ENCODE peak calls at places on chromosome 7, in six cellular contexts. Y, Z, C, G, B and S are unnamed samples.

GRCh38 chr7:8149222-8149621 is 112.7 kb downstream of the ICA1 start:
- DNase-seq in B (no peak), C (no peak), Z (no peak), Y (no peak), G (no peak), S (no peak)

GRCh38 chr7:107179326-107180163 is 10.7 kb downstream of the HBP1 start:
- DNase-seq in Y (no peak), C (no peak), Z (peak; percentile 21), G (no peak), B (no peak), S (no peak)

GRCh38 chr7:97145068-97145467 is 27.6 kb downstream of the SDHAF3 start:
- DNase-seq in G (peak; percentile 7), Z (no peak), B (no peak), Y (no peak), C (no peak), S (peak; percentile 4)

GRCh38 chr7:76349313-76349885 is 9.4 kb downstream of the YWHAG start:
- DNase-seq in Z (no peak), Y (no peak), C (no peak), G (no peak), B (no peak), S (no peak)

GRCh38 chr7:3861941-3862340 is 560.9 kb downstream of the SDK1 start:
- DNase-seq in Z (peak; percentile 67), G (no peak), Y (no peak), B (no peak), C (no peak), S (no peak)

GRCh38 chr7:92517626-92518025 is 10.7 kb downstream of the PEX1 start:
- DNase-seq in C (no peak), Z (peak; percentile 1), G (peak; percentile 8), B (no peak), Y (no peak), S (no peak)

GRCh38 chr7:135253851-135254815 is 20.5 kb downstream of the STRA8 start:
- DNase-seq in Y (peak; percentile 58), Z (peak; percentile 61), C (no peak), B (no peak), G (peak; percentile 51), S (no peak)

GRCh38 chr7:149733554-149734513 is 39.6 kb downstream of the ZNF467 start:
- DNase-seq in Z (no peak), C (no peak), B (no peak), G (no peak), Y (no peak), S (no peak)

GRCh38 chr7:20542594-20542993 is 72.9 kb upstream of the ABCB5 start:
- DNase-seq in B (no peak), Y (no peak), G (peak; percentile 18), C (no peak), Z (no peak), S (no peak)

GRCh38 chr7:123410273-123410928 is 124.0 kb downstream of the IQUB start:
- DNase-seq in Z (peak; percentile 71), G (no peak), B (no peak), Y (no peak), C (no peak), S (no peak)

GRCh38 chr7:99165816-99166215 is 21.9 kb upstream of the SMURF1 start:
- DNase-seq in C (no peak), G (no peak), Y (no peak), B (no peak), Z (no peak), S (no peak)

GRCh38 chr7:149196705-149197171 is 1.4 kb downstream of the ZNF282 start:
- DNase-seq in C (no peak), Z (no peak), Y (peak; percentile 12), G (no peak), B (no peak), S (no peak)

GRCh38 chr7:131529179-131529578 is 27.2 kb downstream of the PODXL start:
- DNase-seq in Y (no peak), G (no peak), Z (no peak), B (no peak), C (no peak), S (no peak)

GRCh38 chr7:92595281-92595680 is 5.1 kb upstream of the FAM133B start:
- DNase-seq in Z (no peak), G (peak; percentile 77), C (no peak), Y (no peak), B (no peak), S (no peak)

GRCh38 chr7:142440219-142441073 is 182.6 kb upstream of the PRSS58 start:
- DNase-seq in Z (peak; percentile 78), B (no peak), Y (no peak), C (no peak), G (peak; percentile 51), S (no peak)

GRCh38 chr7:156764016-156764669 is 123.6 kb downstream of the RNF32 start:
- DNase-seq in C (peak; percentile 50), B (no peak), Z (peak; percentile 71), Y (peak; percentile 63), G (peak; percentile 48), S (no peak)